ENCODE peak calls at places on chromosomes 12 and 14, in six cellular contexts. E, T, D, P, S and I are unnamed samples.

GRCh38 chr12:72230589-72230988 is 41.6 kb upstream of the TRHDE start:
- DNase-seq in D (no peak), S (no peak), E (no peak), T (no peak), P (no peak), I (no peak)

GRCh38 chr14:55329999-55330710 is 58.9 kb downstream of the FBXO34 start:
- DNase-seq in T (no peak), E (no peak), P (no peak), D (no peak), S (peak), I (no peak)

GRCh38 chr14:49868720-49869114 is 16.1 kb upstream of the NEMF start:
- DNase-seq in T (no peak), E (no peak), P (no peak), S (no peak), D (no peak), I (no peak)

GRCh38 chr14:38311655-38312054 is 55.8 kb upstream of the CLEC14A start:
- DNase-seq in E (no peak), S (no peak), T (no peak), D (no peak), P (no peak), I (no peak)

GRCh38 chr12:30953257-30953656 is 26.7 kb downstream of the TSPAN11 start:
- DNase-seq in S (no peak), P (no peak), D (no peak), E (no peak), T (no peak), I (no peak)

GRCh38 chr12:106722854-106723253 is 51.6 kb upstream of the RIC8B start:
- DNase-seq in T (no peak), P (no peak), S (no peak), E (no peak), D (no peak), I (no peak)

GRCh38 chr14:72318648-72319047 is 386.4 kb downstream of the RGS6 start:
- DNase-seq in T (no peak), E (no peak), D (no peak), S (no peak), P (no peak), I (no peak)

GRCh38 chr12:121530600-121531355 is 50.0 kb downstream of the KDM2B start:
- DNase-seq in E (peak), S (peak), T (no peak), D (peak), P (peak), I (no peak)

GRCh38 chr14:24734917-24735500 is 101.0 kb upstream of the GZMB start:
- DNase-seq in D (no peak), T (no peak), P (peak), S (no peak), E (no peak), I (peak)